ENCODE peak calls at places on chromosomes 12 and 14, in six cellular contexts. One of them, this sample, is unnamed.

GRCh38 chr12:108822458-108823205 is 34.8 kb downstream of the SSH1 start:
- DNase-seq in ACHN: no peak
- DNase-seq in C1 segment of cervical spinal cord: no peak
- DNase-seq in T-cell: no peak
- DNase-seq in Peyer's patch: no peak
- DNase-seq in frontal cortex: no peak
- DNase-seq in this sample: no peak

GRCh38 chr12:70919597-70920035 is 922 bp downstream of the PTPRR start:
- DNase-seq in ACHN: peak
- DNase-seq in C1 segment of cervical spinal cord: no peak
- DNase-seq in T-cell: no peak
- DNase-seq in Peyer's patch: no peak
- DNase-seq in frontal cortex: no peak
- DNase-seq in this sample: peak

GRCh38 chr12:83092101-83092500 is 405.4 kb downstream of the TMTC2 start:
- DNase-seq in ACHN: no peak
- DNase-seq in C1 segment of cervical spinal cord: no peak
- DNase-seq in T-cell: no peak
- DNase-seq in Peyer's patch: no peak
- DNase-seq in frontal cortex: no peak
- DNase-seq in this sample: no peak

GRCh38 chr12:13376627-13377373 is 180.3 kb downstream of the EMP1 start:
- DNase-seq in ACHN: no peak
- DNase-seq in C1 segment of cervical spinal cord: no peak
- DNase-seq in T-cell: no peak
- DNase-seq in Peyer's patch: no peak
- DNase-seq in frontal cortex: no peak
- DNase-seq in this sample: no peak

GRCh38 chr12:130457215-130457614 is 119.5 kb downstream of the PIWIL1 start:
- DNase-seq in ACHN: no peak
- DNase-seq in C1 segment of cervical spinal cord: no peak
- DNase-seq in T-cell: no peak
- DNase-seq in Peyer's patch: no peak
- DNase-seq in frontal cortex: no peak
- DNase-seq in this sample: no peak

GRCh38 chr12:18749381-18749957 is 11.6 kb downstream of the CAPZA3 start:
- DNase-seq in ACHN: no peak
- DNase-seq in C1 segment of cervical spinal cord: no peak
- DNase-seq in T-cell: no peak
- DNase-seq in Peyer's patch: no peak
- DNase-seq in frontal cortex: no peak
- DNase-seq in this sample: no peak

GRCh38 chr14:68691031-68691864 is 101.6 kb downstream of the ZFP36L1 start:
- DNase-seq in ACHN: no peak
- DNase-seq in C1 segment of cervical spinal cord: peak
- DNase-seq in T-cell: no peak
- DNase-seq in Peyer's patch: peak
- DNase-seq in frontal cortex: no peak
- DNase-seq in this sample: peak

GRCh38 chr12:28925726-28926376 is 223.2 kb upstream of the FAR2 start:
- DNase-seq in ACHN: no peak
- DNase-seq in C1 segment of cervical spinal cord: no peak
- DNase-seq in T-cell: no peak
- DNase-seq in Peyer's patch: no peak
- DNase-seq in frontal cortex: no peak
- DNase-seq in this sample: no peak

GRCh38 chr12:94225924-94226630 is 77.7 kb downstream of the PLXNC1 start:
- DNase-seq in ACHN: no peak
- DNase-seq in C1 segment of cervical spinal cord: no peak
- DNase-seq in T-cell: no peak
- DNase-seq in Peyer's patch: no peak
- DNase-seq in frontal cortex: no peak
- DNase-seq in this sample: no peak

GRCh38 chr14:24172871-24173281 is 996 bp downstream of the REC8 start:
- DNase-seq in ACHN: no peak
- DNase-seq in C1 segment of cervical spinal cord: no peak
- DNase-seq in T-cell: no peak
- DNase-seq in Peyer's patch: no peak
- DNase-seq in frontal cortex: no peak
- DNase-seq in this sample: no peak

GRCh38 chr14:25136811-25137210 is 86.9 kb upstream of the STXBP6 start:
- DNase-seq in ACHN: no peak
- DNase-seq in C1 segment of cervical spinal cord: no peak
- DNase-seq in T-cell: no peak
- DNase-seq in Peyer's patch: no peak
- DNase-seq in frontal cortex: no peak
- DNase-seq in this sample: no peak

This sample was measured in amygdala.